ENCODE peak calls at places on chromosomes 7 and 10, in seven cellular contexts. P is mesenchymal stem cell, Q is hepatocyte, G is ovary, A is neural progenitor cell, S is tibial artery, W is body of pancreas. I is an unnamed sample.
A peak's percentile ranks its signal among the peaks of the same experiment; 100 is the strongest.

GRCh38 chr10:79181227-79181626 is 112.5 kb downstream of the ZMIZ1 start:
- DNase-seq in W (no peak), P (no peak), A (no peak), Q (no peak), S (no peak), G (peak; percentile 48), I (no peak)

GRCh38 chr10:102342958-102343357 is 52.5 kb upstream of the NFKB2 start:
- DNase-seq in Q (no peak), A (no peak), P (peak; percentile 85), W (no peak), S (no peak), G (no peak), I (no peak)

GRCh38 chr7:151590071-151590800 is 70.5 kb upstream of the RHEB start:
- DNase-seq in P (no peak), G (no peak), W (no peak), Q (no peak), A (no peak), S (no peak), I (no peak)

GRCh38 chr7:101093907-101094306 is 8.6 kb downstream of the TRIM56 start:
- DNase-seq in Q (no peak), G (no peak), P (peak; percentile 70), W (no peak), A (no peak), S (no peak), I (no peak)

GRCh38 chr7:114508096-114508495 is 93.5 kb downstream of the FOXP2 start:
- DNase-seq in A (no peak), Q (no peak), S (no peak), W (no peak), P (peak; percentile 29), G (no peak), I (no peak)

GRCh38 chr10:6269953-6270867 is 67.5 kb downstream of the PFKFB3 start:
- DNase-seq in W (peak; percentile 48), P (peak; percentile 54), G (no peak), A (no peak), Q (no peak), S (no peak), I (no peak)

GRCh38 chr7:29285451-29285807 is 90.9 kb downstream of the CHN2 start:
- DNase-seq in G (no peak), W (no peak), P (peak; percentile 90), A (no peak), Q (no peak), S (no peak), I (no peak)

GRCh38 chr7:41874206-41874770 is 171.4 kb upstream of the INHBA start:
- DNase-seq in G (no peak), W (no peak), S (no peak), A (no peak), P (peak; percentile 18), Q (no peak), I (no peak)

GRCh38 chr7:30224511-30225031 is 59.8 kb upstream of the ZNRF2 start:
- DNase-seq in P (peak; percentile 75), W (peak; percentile 45), S (no peak), Q (no peak), G (no peak), A (no peak), I (no peak)

GRCh38 chr10:110746969-110747608 is 103.0 kb downstream of the RBM20 start:
- DNase-seq in S (no peak), G (no peak), W (no peak), A (no peak), Q (no peak), P (no peak), I (no peak)

GRCh38 chr7:86534641-86535040 is 109.1 kb upstream of the GRM3 start:
- DNase-seq in G (no peak), Q (no peak), W (no peak), A (no peak), P (no peak), S (no peak), I (no peak)

GRCh38 chr7:20240080-20240926 is 23.1 kb upstream of the MACC1 start:
- DNase-seq in P (no peak), S (no peak), A (no peak), Q (no peak), W (no peak), G (no peak), I (no peak)

GRCh38 chr7:140035400-140036223 is 27.1 kb downstream of the PARP12 start:
- DNase-seq in P (peak; percentile 34), S (no peak), Q (no peak), A (no peak), W (no peak), G (no peak), I (no peak)

GRCh38 chr7:89772276-89772675 is 382.0 kb upstream of the STEAP1 start:
- DNase-seq in S (no peak), W (no peak), P (no peak), A (no peak), Q (no peak), G (no peak), I (no peak)

GRCh38 chr7:93310346-93310745 is 78.2 kb downstream of the VPS50 start:
- DNase-seq in S (no peak), W (no peak), G (no peak), Q (no peak), A (no peak), P (no peak), I (no peak)

GRCh38 chr7:31882187-31882586 is 188.0 kb downstream of the PDE1C start:
- DNase-seq in A (peak; percentile 15), W (peak; percentile 13), G (no peak), Q (no peak), S (peak; percentile 87), P (no peak), I (no peak)

GRCh38 chr10:34320265-34320664 is 494.8 kb downstream of the PARD3 start:
- DNase-seq in S (no peak), W (no peak), G (no peak), P (peak; percentile 18), Q (no peak), A (no peak), I (no peak)

GRCh38 chr7:151992375-151992774 is 33.1 kb upstream of the GALNT11 start:
- DNase-seq in A (peak; percentile 78), P (peak; percentile 19), G (no peak), Q (peak; percentile 67), W (peak; percentile 68), S (peak; percentile 73), I (peak; percentile 84)

GRCh38 chr7:41316410-41316809 is 386.5 kb downstream of the INHBA start:
- DNase-seq in W (no peak), G (no peak), P (peak; percentile 4), A (no peak), S (no peak), Q (peak; percentile 44), I (no peak)

GRCh38 chr10:101060951-101061813 is 607 bp upstream of the KAZALD1 start:
- DNase-seq in P (peak; percentile 92), G (peak; percentile 94), S (peak; percentile 98), W (peak; percentile 94), Q (peak; percentile 99), A (peak; percentile 98), I (peak; percentile 99)

GRCh38 chr7:65927489-65928448 is 54.2 kb downstream of the GUSB start:
- DNase-seq in W (no peak), G (no peak), S (no peak), A (no peak), Q (peak; percentile 76), P (no peak), I (peak; percentile 77)

GRCh38 chr10:60905580-60905979 is 38.4 kb downstream of the RHOBTB1 start:
- DNase-seq in G (no peak), P (no peak), S (peak; percentile 90), Q (no peak), A (no peak), W (no peak), I (no peak)

DNA sequence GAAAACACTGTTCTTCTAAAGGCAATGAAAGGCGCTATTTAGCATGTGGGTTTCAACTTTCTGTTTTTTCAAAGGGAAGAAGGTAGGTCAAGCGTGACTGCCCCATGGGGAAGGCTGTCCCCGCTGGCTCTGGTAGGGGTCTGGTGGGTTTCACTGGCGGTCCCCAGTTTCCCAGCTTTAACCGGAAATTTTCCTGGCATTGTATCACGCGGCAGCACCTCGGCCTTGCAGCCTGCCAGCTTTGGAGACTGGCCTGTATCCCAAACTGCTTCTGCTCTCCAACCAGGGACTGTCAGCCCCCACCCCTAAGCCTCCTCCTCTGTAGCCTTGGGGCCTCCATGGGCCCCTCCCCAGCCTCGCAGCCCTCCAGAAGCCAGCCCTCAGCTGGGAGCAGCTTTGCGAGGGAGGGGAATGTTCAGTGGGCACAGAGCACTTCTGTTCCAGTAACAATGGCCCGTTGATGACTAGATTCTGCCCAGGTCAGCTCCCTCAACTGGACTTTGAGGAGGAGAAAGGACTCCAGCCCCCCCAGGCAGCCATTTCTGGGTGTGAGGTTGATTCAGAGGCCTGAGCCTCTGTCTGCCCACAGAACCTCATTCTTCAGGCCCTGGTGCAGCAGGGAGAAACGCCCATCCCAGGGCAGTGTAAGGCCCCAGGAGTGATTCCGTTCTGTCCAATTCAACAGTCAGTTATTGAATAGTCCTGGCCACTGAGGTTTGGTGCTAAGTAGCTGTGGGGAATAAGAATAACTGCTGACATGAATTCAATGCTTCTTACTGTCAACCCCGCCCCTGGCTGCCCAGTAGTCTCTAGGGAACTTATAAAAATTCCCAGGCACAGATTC is 17.1 kb downstream of the CHST3 start:
- DNase-seq in P (no peak), W (peak; percentile 63), G (peak; percentile 70), S (peak; percentile 65), A (peak; percentile 62), Q (no peak), I (no peak)
- H3K4me1 ChIP-seq in P (peaks cover 33% of the 10 kb centered on the region), W (peaks cover 91% of the 10 kb centered on the region), G (peaks cover 61% of the 10 kb centered on the region), S (peaks cover 90% of the 10 kb centered on the region), A (peaks cover 43% of the 10 kb centered on the region), Q (peaks cover 46% of the 10 kb centered on the region), I (peaks cover 23% of the 10 kb centered on the region)

GRCh38 chr10:95276367-95277200 is 14.2 kb downstream of the PDLIM1 start:
- DNase-seq in A (no peak), Q (no peak), S (no peak), G (no peak), P (peak; percentile 57), W (no peak), I (no peak)
- H3K4me1 ChIP-seq in A (peaks cover 4% of the 10 kb centered on the region), Q (peaks cover 60% of the 10 kb centered on the region), S (peaks cover 65% of the 10 kb centered on the region), G (no peaks in the 10 kb centered on the region), P (peaks cover 18% of the 10 kb centered on the region), W (peaks cover 42% of the 10 kb centered on the region), I (peaks cover 88% of the 10 kb centered on the region)

GRCh38 chr10:33289776-33290175 is 44.7 kb downstream of the NRP1 start:
- DNase-seq in Q (no peak), A (no peak), S (no peak), W (no peak), P (no peak), G (no peak), I (no peak)

GRCh38 chr10:33288127-33288526 is 46.3 kb downstream of the NRP1 start:
- DNase-seq in S (no peak), Q (no peak), W (no peak), A (no peak), G (no peak), P (no peak), I (no peak)

GRCh38 chr10:33291053-33291592 is 43.3 kb downstream of the NRP1 start:
- DNase-seq in P (peak; percentile 71), Q (no peak), W (no peak), G (no peak), A (no peak), S (no peak), I (no peak)

GRCh38 chr10:33293081-33293480 is 41.4 kb downstream of the NRP1 start:
- DNase-seq in G (no peak), W (no peak), S (no peak), A (no peak), P (no peak), Q (no peak), I (no peak)

GRCh38 chr10:33290286-33291052 is 44.0 kb downstream of the NRP1 start:
- DNase-seq in Q (no peak), P (no peak), A (peak; percentile 32), S (no peak), W (no peak), G (no peak), I (no peak)
- H3K4me1 ChIP-seq in Q (peaks cover 17% of the 10 kb centered on the region), P (peaks cover 20% of the 10 kb centered on the region), A (peaks cover 14% of the 10 kb centered on the region), S (peaks cover 37% of the 10 kb centered on the region), W (peaks cover 41% of the 10 kb centered on the region), G (peaks cover 14% of the 10 kb centered on the region), I (peaks cover 48% of the 10 kb centered on the region)

GRCh38 chr7:142557971-142558582 is 191.2 kb upstream of the PRSS1 start:
- DNase-seq in P (no peak), S (no peak), G (no peak), Q (peak; percentile 44), A (peak; percentile 70), W (peak; percentile 69), I (peak; percentile 53)
- H3K4me1 ChIP-seq in P (peaks cover 5% of the 10 kb centered on the region), S (no peaks in the 10 kb centered on the region), G (no peaks in the 10 kb centered on the region), Q (no peaks in the 10 kb centered on the region), A (no peaks in the 10 kb centered on the region), W (peaks cover 15% of the 10 kb centered on the region), I (peaks cover 4% of the 10 kb centered on the region)

I was measured in Caco-2.